ENCODE peak calls at places on chromosomes 3 and 15, in nine cellular contexts. O, P, S, L, B, M, I, E and Q are unnamed samples.

GRCh38 chr3:138188013-138188352 is 882 bp downstream of the ARMC8 start:
- DNase-seq in O (no peak), P (no peak), S (no peak), L (no peak), B (no peak), M (no peak), I (peak; percentile 19), E (peak; percentile 51), Q (no peak)

GRCh38 chr15:85314653-85315052 is 65.8 kb upstream of the AKAP13 start:
- DNase-seq in O (no peak), P (no peak), S (no peak), L (no peak), B (no peak), M (no peak), I (no peak), E (no peak), Q (no peak)

GRCh38 chr15:29470311-29470710 is 200.7 kb upstream of the NSMCE3 start:
- DNase-seq in O (no peak), P (no peak), S (no peak), L (no peak), B (no peak), M (no peak), I (no peak), E (no peak), Q (no peak)

GRCh38 chr15:67818464-67818863 is 6.8 kb upstream of the SKOR1 start:
- DNase-seq in O (no peak), P (no peak), S (no peak), L (no peak), B (no peak), M (no peak), I (no peak), E (no peak), Q (no peak)

GRCh38 chr15:72758195-72758594 is 25.4 kb downstream of the ADPGK start:
- DNase-seq in O (no peak), P (peak; percentile 35), S (no peak), L (no peak), B (no peak), M (no peak), I (no peak), E (peak; percentile 78), Q (no peak)

GRCh38 chr15:31147456-31147855 is 45.9 kb upstream of the TRPM1 start:
- DNase-seq in O (no peak), P (no peak), S (no peak), L (no peak), B (no peak), M (no peak), I (no peak), E (no peak), Q (no peak)

GRCh38 chr15:101151286-101151685 is 100.6 kb downstream of the CHSY1 start:
- DNase-seq in O (no peak), P (no peak), S (no peak), L (no peak), B (no peak), M (no peak), I (no peak), E (no peak), Q (no peak)

GRCh38 chr3:40186508-40186907 is 123.0 kb upstream of the EIF1B start:
- DNase-seq in O (no peak), P (no peak), S (no peak), L (no peak), B (no peak), M (no peak), I (no peak), E (no peak), Q (no peak)

GRCh38 chr3:176430244-176430893 is 766.9 kb downstream of the TBL1XR1 start:
- DNase-seq in O (no peak), P (peak; percentile 48), S (no peak), L (peak; percentile 52), B (peak; percentile 30), M (no peak), I (no peak), E (peak; percentile 13), Q (no peak)